ENCODE peak calls at places on chromosome 5, in ten cellular contexts. One of them, this sample, is unnamed.

GRCh38 chr5:33939863-33940262 is 3.7 kb downstream of the RXFP3 start:
- DNase-seq in choroid plexus epithelial cell: peak
- DNase-seq in HTR-8/SVneo: no peak
- DNase-seq in hypothalamus: no peak
- DNase-seq in neural crest cell: no peak
- DNase-seq in activated T-cell treated with anti-CD3 and anti-CD28 coated beads for 1 hour: no peak
- DNase-seq in AG08396: peak
- DNase-seq in astrocyte: peak
- DNase-seq in activated naive CD8-positive, alpha-beta T cell treated with anti-CD3 and anti-CD28 coated beads, Interleukin-2, amount 50 U/mL, for 24 hours: no peak
- DNase-seq in left cardiac atrium: no peak
- DNase-seq in this sample: no peak

GRCh38 chr5:159897786-159898393 is 18.4 kb upstream of the ADRA1B start:
- DNase-seq in astrocyte: no peak
- DNase-seq in activated naive CD8-positive, alpha-beta T cell treated with anti-CD3 and anti-CD28 coated beads, Interleukin-2, amount 50 U/mL, for 24 hours: no peak
- DNase-seq in neural crest cell: no peak
- DNase-seq in HTR-8/SVneo: no peak
- DNase-seq in left cardiac atrium: no peak
- DNase-seq in AG08396: no peak
- DNase-seq in choroid plexus epithelial cell: no peak
- DNase-seq in activated T-cell treated with anti-CD3 and anti-CD28 coated beads for 1 hour: no peak
- DNase-seq in hypothalamus: no peak
- DNase-seq in this sample: no peak

GRCh38 chr5:126300293-126300692 is 122.9 kb upstream of the GRAMD2B start:
- DNase-seq in neural crest cell: no peak
- DNase-seq in HTR-8/SVneo: no peak
- DNase-seq in hypothalamus: no peak
- DNase-seq in choroid plexus epithelial cell: peak
- DNase-seq in left cardiac atrium: no peak
- DNase-seq in AG08396: no peak
- DNase-seq in activated T-cell treated with anti-CD3 and anti-CD28 coated beads for 1 hour: no peak
- DNase-seq in astrocyte: no peak
- DNase-seq in activated naive CD8-positive, alpha-beta T cell treated with anti-CD3 and anti-CD28 coated beads, Interleukin-2, amount 50 U/mL, for 24 hours: no peak
- DNase-seq in this sample: no peak

GRCh38 chr5:1909346-1909985 is 26.7 kb upstream of the IRX4 start:
- DNase-seq in astrocyte: no peak
- DNase-seq in AG08396: no peak
- DNase-seq in left cardiac atrium: no peak
- DNase-seq in choroid plexus epithelial cell: no peak
- DNase-seq in activated naive CD8-positive, alpha-beta T cell treated with anti-CD3 and anti-CD28 coated beads, Interleukin-2, amount 50 U/mL, for 24 hours: no peak
- DNase-seq in HTR-8/SVneo: no peak
- DNase-seq in hypothalamus: no peak
- DNase-seq in activated T-cell treated with anti-CD3 and anti-CD28 coated beads for 1 hour: no peak
- DNase-seq in neural crest cell: no peak
- DNase-seq in this sample: no peak

GRCh38 chr5:157651011-157651611 is 1.1 kb downstream of the SOX30 start:
- DNase-seq in left cardiac atrium: no peak
- DNase-seq in activated naive CD8-positive, alpha-beta T cell treated with anti-CD3 and anti-CD28 coated beads, Interleukin-2, amount 50 U/mL, for 24 hours: no peak
- DNase-seq in astrocyte: no peak
- DNase-seq in choroid plexus epithelial cell: no peak
- DNase-seq in HTR-8/SVneo: no peak
- DNase-seq in neural crest cell: no peak
- DNase-seq in AG08396: no peak
- DNase-seq in hypothalamus: no peak
- DNase-seq in activated T-cell treated with anti-CD3 and anti-CD28 coated beads for 1 hour: no peak
- DNase-seq in this sample: no peak

GRCh38 chr5:10351199-10351881 is 2.2 kb upstream of the MARCHF6 start:
- DNase-seq in activated T-cell treated with anti-CD3 and anti-CD28 coated beads for 1 hour: no peak
- DNase-seq in neural crest cell: no peak
- DNase-seq in AG08396: peak
- DNase-seq in choroid plexus epithelial cell: peak
- DNase-seq in left cardiac atrium: no peak
- DNase-seq in activated naive CD8-positive, alpha-beta T cell treated with anti-CD3 and anti-CD28 coated beads, Interleukin-2, amount 50 U/mL, for 24 hours: no peak
- DNase-seq in HTR-8/SVneo: no peak
- DNase-seq in hypothalamus: no peak
- DNase-seq in astrocyte: peak
- DNase-seq in this sample: no peak

GRCh38 chr5:169121631-169122420 is 179.1 kb downstream of the SLIT3 start:
- DNase-seq in HTR-8/SVneo: no peak
- DNase-seq in left cardiac atrium: no peak
- DNase-seq in choroid plexus epithelial cell: no peak
- DNase-seq in AG08396: no peak
- DNase-seq in neural crest cell: no peak
- DNase-seq in activated naive CD8-positive, alpha-beta T cell treated with anti-CD3 and anti-CD28 coated beads, Interleukin-2, amount 50 U/mL, for 24 hours: no peak
- DNase-seq in astrocyte: peak
- DNase-seq in hypothalamus: no peak
- DNase-seq in activated T-cell treated with anti-CD3 and anti-CD28 coated beads for 1 hour: no peak
- DNase-seq in this sample: no peak

GRCh38 chr5:143459433-143459832 is 55.9 kb upstream of the NR3C1 start:
- DNase-seq in left cardiac atrium: no peak
- DNase-seq in neural crest cell: no peak
- DNase-seq in astrocyte: no peak
- DNase-seq in activated T-cell treated with anti-CD3 and anti-CD28 coated beads for 1 hour: no peak
- DNase-seq in choroid plexus epithelial cell: no peak
- DNase-seq in hypothalamus: no peak
- DNase-seq in AG08396: no peak
- DNase-seq in activated naive CD8-positive, alpha-beta T cell treated with anti-CD3 and anti-CD28 coated beads, Interleukin-2, amount 50 U/mL, for 24 hours: no peak
- DNase-seq in HTR-8/SVneo: no peak
- DNase-seq in this sample: no peak

GRCh38 chr5:9440517-9440916 is 105.4 kb downstream of the SEMA5A start:
- DNase-seq in activated T-cell treated with anti-CD3 and anti-CD28 coated beads for 1 hour: no peak
- DNase-seq in choroid plexus epithelial cell: peak
- DNase-seq in astrocyte: peak
- DNase-seq in activated naive CD8-positive, alpha-beta T cell treated with anti-CD3 and anti-CD28 coated beads, Interleukin-2, amount 50 U/mL, for 24 hours: no peak
- DNase-seq in HTR-8/SVneo: peak
- DNase-seq in neural crest cell: no peak
- DNase-seq in AG08396: peak
- DNase-seq in hypothalamus: no peak
- DNase-seq in left cardiac atrium: no peak
- DNase-seq in this sample: no peak

GRCh38 chr5:3324421-3325101 is 271.1 kb upstream of the IRX1 start:
- DNase-seq in hypothalamus: no peak
- DNase-seq in astrocyte: no peak
- DNase-seq in AG08396: no peak
- DNase-seq in left cardiac atrium: no peak
- DNase-seq in neural crest cell: no peak
- DNase-seq in activated T-cell treated with anti-CD3 and anti-CD28 coated beads for 1 hour: no peak
- DNase-seq in choroid plexus epithelial cell: no peak
- DNase-seq in activated naive CD8-positive, alpha-beta T cell treated with anti-CD3 and anti-CD28 coated beads, Interleukin-2, amount 50 U/mL, for 24 hours: no peak
- DNase-seq in HTR-8/SVneo: peak
- DNase-seq in this sample: no peak

GRCh38 chr5:178437296-178438075 is 152.7 kb downstream of the COL23A1 start:
- DNase-seq in neural crest cell: no peak
- DNase-seq in AG08396: no peak
- DNase-seq in HTR-8/SVneo: no peak
- DNase-seq in activated naive CD8-positive, alpha-beta T cell treated with anti-CD3 and anti-CD28 coated beads, Interleukin-2, amount 50 U/mL, for 24 hours: no peak
- DNase-seq in left cardiac atrium: no peak
- DNase-seq in hypothalamus: no peak
- DNase-seq in activated T-cell treated with anti-CD3 and anti-CD28 coated beads for 1 hour: no peak
- DNase-seq in choroid plexus epithelial cell: no peak
- DNase-seq in astrocyte: no peak
- DNase-seq in this sample: no peak

GRCh38 chr5:88786789-88787188 is 96.2 kb downstream of the MEF2C start:
- DNase-seq in hypothalamus: no peak
- DNase-seq in neural crest cell: no peak
- DNase-seq in astrocyte: no peak
- DNase-seq in left cardiac atrium: no peak
- DNase-seq in HTR-8/SVneo: no peak
- DNase-seq in choroid plexus epithelial cell: no peak
- DNase-seq in AG08396: no peak
- DNase-seq in activated T-cell treated with anti-CD3 and anti-CD28 coated beads for 1 hour: no peak
- DNase-seq in activated naive CD8-positive, alpha-beta T cell treated with anti-CD3 and anti-CD28 coated beads, Interleukin-2, amount 50 U/mL, for 24 hours: no peak
- DNase-seq in this sample: no peak

GRCh38 chr5:34051374-34051980 is 8.5 kb upstream of the C1QTNF3 start:
- DNase-seq in hypothalamus: no peak
- DNase-seq in astrocyte: no peak
- DNase-seq in left cardiac atrium: no peak
- DNase-seq in choroid plexus epithelial cell: no peak
- DNase-seq in activated T-cell treated with anti-CD3 and anti-CD28 coated beads for 1 hour: no peak
- DNase-seq in HTR-8/SVneo: no peak
- DNase-seq in activated naive CD8-positive, alpha-beta T cell treated with anti-CD3 and anti-CD28 coated beads, Interleukin-2, amount 50 U/mL, for 24 hours: no peak
- DNase-seq in neural crest cell: no peak
- DNase-seq in AG08396: no peak
- DNase-seq in this sample: no peak

GRCh38 chr5:158152151-158152550 is 293.2 kb upstream of the CLINT1 start:
- DNase-seq in HTR-8/SVneo: no peak
- DNase-seq in hypothalamus: no peak
- DNase-seq in activated naive CD8-positive, alpha-beta T cell treated with anti-CD3 and anti-CD28 coated beads, Interleukin-2, amount 50 U/mL, for 24 hours: no peak
- DNase-seq in choroid plexus epithelial cell: no peak
- DNase-seq in activated T-cell treated with anti-CD3 and anti-CD28 coated beads for 1 hour: no peak
- DNase-seq in left cardiac atrium: no peak
- DNase-seq in AG08396: no peak
- DNase-seq in neural crest cell: no peak
- DNase-seq in astrocyte: peak
- DNase-seq in this sample: no peak

GRCh38 chr5:83227611-83228010 is 150.3 kb downstream of the XRCC4 start:
- DNase-seq in astrocyte: peak
- DNase-seq in HTR-8/SVneo: no peak
- DNase-seq in AG08396: no peak
- DNase-seq in left cardiac atrium: no peak
- DNase-seq in hypothalamus: no peak
- DNase-seq in activated T-cell treated with anti-CD3 and anti-CD28 coated beads for 1 hour: no peak
- DNase-seq in activated naive CD8-positive, alpha-beta T cell treated with anti-CD3 and anti-CD28 coated beads, Interleukin-2, amount 50 U/mL, for 24 hours: no peak
- DNase-seq in neural crest cell: no peak
- DNase-seq in choroid plexus epithelial cell: peak
- DNase-seq in this sample: no peak

GRCh38 chr5:20030125-20030524 is 42.1 kb upstream of the CDH18 start:
- DNase-seq in astrocyte: no peak
- DNase-seq in left cardiac atrium: no peak
- DNase-seq in activated naive CD8-positive, alpha-beta T cell treated with anti-CD3 and anti-CD28 coated beads, Interleukin-2, amount 50 U/mL, for 24 hours: no peak
- DNase-seq in neural crest cell: no peak
- DNase-seq in hypothalamus: no peak
- DNase-seq in activated T-cell treated with anti-CD3 and anti-CD28 coated beads for 1 hour: no peak
- DNase-seq in AG08396: no peak
- DNase-seq in choroid plexus epithelial cell: no peak
- DNase-seq in HTR-8/SVneo: no peak
- DNase-seq in this sample: no peak

GRCh38 chr5:159100022-159100927 is 559 bp upstream of the EBF1 start:
- DNase-seq in choroid plexus epithelial cell: peak
- DNase-seq in activated T-cell treated with anti-CD3 and anti-CD28 coated beads for 1 hour: peak
- DNase-seq in astrocyte: peak
- DNase-seq in left cardiac atrium: peak
- DNase-seq in neural crest cell: peak
- DNase-seq in HTR-8/SVneo: peak
- DNase-seq in AG08396: peak
- DNase-seq in hypothalamus: peak
- DNase-seq in activated naive CD8-positive, alpha-beta T cell treated with anti-CD3 and anti-CD28 coated beads, Interleukin-2, amount 50 U/mL, for 24 hours: peak
- DNase-seq in this sample: peak

GRCh38 chr5:138583984-138584637 is 8.9 kb upstream of the HSPA9 start:
- DNase-seq in activated naive CD8-positive, alpha-beta T cell treated with anti-CD3 and anti-CD28 coated beads, Interleukin-2, amount 50 U/mL, for 24 hours: no peak
- DNase-seq in hypothalamus: no peak
- DNase-seq in astrocyte: no peak
- DNase-seq in left cardiac atrium: no peak
- DNase-seq in neural crest cell: no peak
- DNase-seq in AG08396: no peak
- DNase-seq in HTR-8/SVneo: no peak
- DNase-seq in activated T-cell treated with anti-CD3 and anti-CD28 coated beads for 1 hour: no peak
- DNase-seq in choroid plexus epithelial cell: no peak
- DNase-seq in this sample: no peak

GRCh38 chr5:180862645-180863044 is 1.6 kb upstream of the ZFP62 start:
- DNase-seq in HTR-8/SVneo: no peak
- DNase-seq in neural crest cell: no peak
- DNase-seq in hypothalamus: no peak
- DNase-seq in choroid plexus epithelial cell: no peak
- DNase-seq in AG08396: no peak
- DNase-seq in left cardiac atrium: no peak
- DNase-seq in astrocyte: no peak
- DNase-seq in activated naive CD8-positive, alpha-beta T cell treated with anti-CD3 and anti-CD28 coated beads, Interleukin-2, amount 50 U/mL, for 24 hours: no peak
- DNase-seq in activated T-cell treated with anti-CD3 and anti-CD28 coated beads for 1 hour: no peak
- DNase-seq in this sample: no peak

GRCh38 chr5:158875272-158875679 is 224.4 kb downstream of the EBF1 start:
- DNase-seq in choroid plexus epithelial cell: peak
- DNase-seq in activated T-cell treated with anti-CD3 and anti-CD28 coated beads for 1 hour: no peak
- DNase-seq in left cardiac atrium: no peak
- DNase-seq in AG08396: no peak
- DNase-seq in HTR-8/SVneo: no peak
- DNase-seq in hypothalamus: no peak
- DNase-seq in neural crest cell: no peak
- DNase-seq in astrocyte: no peak
- DNase-seq in activated naive CD8-positive, alpha-beta T cell treated with anti-CD3 and anti-CD28 coated beads, Interleukin-2, amount 50 U/mL, for 24 hours: no peak
- DNase-seq in this sample: no peak

GRCh38 chr5:107218457-107219193 is 452.1 kb downstream of the EFNA5 start:
- DNase-seq in activated T-cell treated with anti-CD3 and anti-CD28 coated beads for 1 hour: no peak
- DNase-seq in choroid plexus epithelial cell: peak
- DNase-seq in HTR-8/SVneo: no peak
- DNase-seq in activated naive CD8-positive, alpha-beta T cell treated with anti-CD3 and anti-CD28 coated beads, Interleukin-2, amount 50 U/mL, for 24 hours: no peak
- DNase-seq in AG08396: no peak
- DNase-seq in astrocyte: peak
- DNase-seq in neural crest cell: no peak
- DNase-seq in left cardiac atrium: no peak
- DNase-seq in hypothalamus: no peak
- DNase-seq in this sample: no peak

GRCh38 chr5:143302344-143302743 is 101.1 kb downstream of the NR3C1 start:
- DNase-seq in left cardiac atrium: no peak
- DNase-seq in hypothalamus: no peak
- DNase-seq in astrocyte: peak
- DNase-seq in neural crest cell: no peak
- DNase-seq in HTR-8/SVneo: no peak
- DNase-seq in activated T-cell treated with anti-CD3 and anti-CD28 coated beads for 1 hour: no peak
- DNase-seq in activated naive CD8-positive, alpha-beta T cell treated with anti-CD3 and anti-CD28 coated beads, Interleukin-2, amount 50 U/mL, for 24 hours: no peak
- DNase-seq in choroid plexus epithelial cell: peak
- DNase-seq in AG08396: no peak
- DNase-seq in this sample: no peak

GRCh38 chr5:137283801-137284200 is 215.3 kb downstream of the SPOCK1 start:
- DNase-seq in activated naive CD8-positive, alpha-beta T cell treated with anti-CD3 and anti-CD28 coated beads, Interleukin-2, amount 50 U/mL, for 24 hours: no peak
- DNase-seq in AG08396: no peak
- DNase-seq in neural crest cell: no peak
- DNase-seq in astrocyte: no peak
- DNase-seq in left cardiac atrium: no peak
- DNase-seq in activated T-cell treated with anti-CD3 and anti-CD28 coated beads for 1 hour: no peak
- DNase-seq in HTR-8/SVneo: no peak
- DNase-seq in hypothalamus: no peak
- DNase-seq in choroid plexus epithelial cell: no peak
- DNase-seq in this sample: no peak

GRCh38 chr5:20145240-20145639 is 157.2 kb upstream of the CDH18 start:
- DNase-seq in left cardiac atrium: no peak
- DNase-seq in activated naive CD8-positive, alpha-beta T cell treated with anti-CD3 and anti-CD28 coated beads, Interleukin-2, amount 50 U/mL, for 24 hours: no peak
- DNase-seq in choroid plexus epithelial cell: no peak
- DNase-seq in astrocyte: no peak
- DNase-seq in AG08396: no peak
- DNase-seq in HTR-8/SVneo: no peak
- DNase-seq in hypothalamus: no peak
- DNase-seq in neural crest cell: no peak
- DNase-seq in activated T-cell treated with anti-CD3 and anti-CD28 coated beads for 1 hour: no peak
- DNase-seq in this sample: no peak

GRCh38 chr5:60435808-60436207 is 264.2 kb downstream of the DEPDC1B start:
- DNase-seq in choroid plexus epithelial cell: no peak
- DNase-seq in hypothalamus: no peak
- DNase-seq in activated naive CD8-positive, alpha-beta T cell treated with anti-CD3 and anti-CD28 coated beads, Interleukin-2, amount 50 U/mL, for 24 hours: no peak
- DNase-seq in activated T-cell treated with anti-CD3 and anti-CD28 coated beads for 1 hour: no peak
- DNase-seq in neural crest cell: no peak
- DNase-seq in astrocyte: no peak
- DNase-seq in HTR-8/SVneo: no peak
- DNase-seq in left cardiac atrium: no peak
- DNase-seq in AG08396: no peak
- DNase-seq in this sample: no peak

GRCh38 chr5:135328128-135328687 is 70.8 kb downstream of the MACROH2A1 start:
- DNase-seq in left cardiac atrium: no peak
- DNase-seq in AG08396: no peak
- DNase-seq in choroid plexus epithelial cell: no peak
- DNase-seq in HTR-8/SVneo: no peak
- DNase-seq in activated naive CD8-positive, alpha-beta T cell treated with anti-CD3 and anti-CD28 coated beads, Interleukin-2, amount 50 U/mL, for 24 hours: no peak
- DNase-seq in activated T-cell treated with anti-CD3 and anti-CD28 coated beads for 1 hour: no peak
- DNase-seq in hypothalamus: no peak
- DNase-seq in astrocyte: no peak
- DNase-seq in neural crest cell: no peak
- DNase-seq in this sample: no peak